ENCODE peak calls at places on chromosomes 16 and 17, in five cellular contexts. T, L, X, Z and A are unnamed samples.

GRCh38 chr16:23668873-23669272 is 9.8 kb upstream of the PLK1 start:
- DNase-seq in T (no peak), L (no peak), X (no peak), Z (no peak), A (no peak)

GRCh38 chr17:73958453-73958852 is 245.0 kb upstream of the RPL38 start:
- DNase-seq in T (no peak), L (no peak), X (no peak), Z (no peak), A (no peak)

GRCh38 chr16:66872927-66873684 is 7.2 kb upstream of the PDP2 start:
- DNase-seq in T (peak; percentile 42), L (peak; percentile 87), X (peak; percentile 88), Z (peak; percentile 93), A (peak; percentile 95)

GRCh38 chr17:81340606-81341346 is 45.7 kb upstream of the SLC38A10 start:
- DNase-seq in T (no peak), L (no peak), X (no peak), Z (no peak), A (no peak)

GRCh38 chr16:18932243-18932997 is 6.2 kb upstream of the SMG1 start:
- DNase-seq in T (no peak), L (no peak), X (peak; percentile 37), Z (no peak), A (peak; percentile 29)

GRCh38 chr17:73315481-73315880 is 3.7 kb upstream of the CDC42EP4 start:
- DNase-seq in T (no peak), L (no peak), X (no peak), Z (no peak), A (no peak)

GRCh38 chr16:58000706-58001676 is at the start of gene USB1:
- DNase-seq in T (peak; percentile 46), L (peak; percentile 96), X (peak; percentile 94), Z (peak; percentile 86), A (no peak)

GRCh38 chr16:27405546-27406451 is 3.8 kb downstream of the IL21R start:
- DNase-seq in T (no peak), L (no peak), X (no peak), Z (no peak), A (no peak)

GRCh38 chr17:71081666-71082065 is 912.3 kb downstream of the KCNJ2 start:
- DNase-seq in T (no peak), L (no peak), X (no peak), Z (no peak), A (no peak)

GRCh38 chr16:57516773-57517172 is 19.6 kb downstream of the CCDC102A start:
- DNase-seq in T (no peak), L (no peak), X (no peak), Z (no peak), A (no peak)

GRCh38 chr16:24015923-24016322 is 180.1 kb downstream of the PRKCB start:
- DNase-seq in T (no peak), L (no peak), X (no peak), Z (no peak), A (no peak)

GRCh38 chr17:76452102-76452645 is 778 bp downstream of the UBE2O start:
- DNase-seq in T (no peak), L (no peak), X (peak; percentile 51), Z (no peak), A (no peak)

GRCh38 chr16:68751160-68751559 is 14.1 kb downstream of the CDH1 start:
- DNase-seq in T (no peak), L (no peak), X (no peak), Z (no peak), A (no peak)

GRCh38 chr17:41061969-41062368 is 2.1 kb upstream of the KRTAP2-3 start:
- DNase-seq in T (no peak), L (no peak), X (no peak), Z (no peak), A (peak; percentile 99)

GRCh38 chr17:34633351-34633750 is 54.0 kb downstream of the TMEM132E start:
- DNase-seq in T (no peak), L (no peak), X (peak; percentile 60), Z (no peak), A (no peak)

GRCh38 chr16:47855431-47855830 is 300.4 kb downstream of the ABCC12 start:
- DNase-seq in T (no peak), L (no peak), X (no peak), Z (no peak), A (no peak)

GRCh38 chr17:16971458-16972338 is at the start of gene TNFRSF13B:
- DNase-seq in T (no peak), L (no peak), X (no peak), Z (no peak), A (no peak)

GRCh38 chr16:50323335-50324011 is 45.3 kb downstream of the BRD7 start:
- DNase-seq in T (no peak), L (peak; percentile 22), X (no peak), Z (no peak), A (no peak)

GRCh38 chr16:10683160-10683559 is 11.6 kb downstream of the TEKT5 start:
- DNase-seq in T (no peak), L (peak; percentile 64), X (peak; percentile 59), Z (no peak), A (no peak)

GRCh38 chr17:74608511-74608910 is 15.0 kb downstream of the CD300E start:
- DNase-seq in T (no peak), L (no peak), X (no peak), Z (no peak), A (no peak)

GRCh38 chr17:7857724-7858486 is at the start of gene CYB5D1:
- DNase-seq in T (peak; percentile 84), L (peak; percentile 69), X (peak; percentile 94), Z (peak; percentile 94), A (no peak)

GRCh38 chr17:79646721-79647455 is 36.0 kb upstream of the RBFOX3 start:
- DNase-seq in T (no peak), L (no peak), X (no peak), Z (no peak), A (no peak)

GRCh38 chr16:12484426-12484825 is 319.3 kb downstream of the CPPED1 start:
- DNase-seq in T (no peak), L (no peak), X (no peak), Z (no peak), A (no peak)

GRCh38 chr16:57194512-57194911 is 8.4 kb downstream of the RSPRY1 start:
- DNase-seq in T (no peak), L (no peak), X (no peak), Z (no peak), A (peak; percentile 79)

GRCh38 chr17:52143536-52143935 is 15.0 kb downstream of the CA10 start:
- DNase-seq in T (no peak), L (no peak), X (peak; percentile 85), Z (no peak), A (no peak)

GRCh38 chr17:2929881-2930533 is 133.4 kb downstream of the OR1D5 start:
- DNase-seq in T (no peak), L (peak; percentile 57), X (peak; percentile 87), Z (no peak), A (no peak)

GRCh38 chr16:22816475-22816874 is 2.5 kb downstream of the HS3ST2 start:
- DNase-seq in T (no peak), L (no peak), X (no peak), Z (no peak), A (no peak)

GRCh38 chr16:89200124-89200849 is at the start of gene SLC22A31:
- DNase-seq in T (no peak), L (no peak), X (peak; percentile 27), Z (peak; percentile 80), A (no peak)

GRCh38 chr17:50779747-50780363 is 12.5 kb upstream of the ANKRD40CL start:
- DNase-seq in T (no peak), L (no peak), X (no peak), Z (no peak), A (no peak)